ENCODE peak calls at places on chromosomes 1 and 21, in four cellular contexts. I is IMR-90, Z is left ventricle myocardium inferior, P is psoas muscle. A is an unnamed sample.

GRCh38 chr1:243452092-243452491 is 196.3 kb downstream of the SDCCAG8 start:
- DNase-seq in I (no peak), Z (no peak), P (no peak), A (no peak)

GRCh38 chr1:95233321-95233736 is 681 bp upstream of the RWDD3 start:
- DNase-seq in I (peak; percentile 21), Z (peak; percentile 40), P (peak; percentile 33), A (no peak)

GRCh38 chr1:169102567-169102966 is 3.9 kb upstream of the ATP1B1 start:
- DNase-seq in I (peak; percentile 85), Z (no peak), P (no peak), A (peak; percentile 60)

GRCh38 chr1:15411593-15412487 is 2.2 kb downstream of the EFHD2 start:
- DNase-seq in I (peak; percentile 47), Z (peak; percentile 56), P (no peak), A (peak; percentile 71)

GRCh38 chr21:45209685-45210284 is 77.9 kb downstream of the POFUT2 start:
- DNase-seq in I (no peak), Z (no peak), P (no peak), A (no peak)

GRCh38 chr1:207841907-207842306 is 69.0 kb downstream of the CD34 start:
- DNase-seq in I (no peak), Z (no peak), P (no peak), A (no peak)

GRCh38 chr1:205446828-205447227 is 9.0 kb downstream of the BLACAT1 start:
- DNase-seq in I (no peak), Z (peak; percentile 34), P (no peak), A (no peak)

GRCh38 chr1:24720152-24720551 is 25.1 kb upstream of the CLIC4 start:
- DNase-seq in I (peak; percentile 85), Z (peak; percentile 90), P (peak; percentile 91), A (peak; percentile 75)

GRCh38 chr1:208344202-208344601 is 100.0 kb upstream of the PLXNA2 start:
- DNase-seq in I (no peak), Z (no peak), P (no peak), A (no peak)

GRCh38 chr1:11594222-11594621 is 60.0 kb downstream of the FBXO2 start:
- DNase-seq in I (peak; percentile 2), Z (no peak), P (no peak), A (no peak)

GRCh38 chr1:97893844-97894243 is 27.0 kb downstream of the DPYD start:
- DNase-seq in I (peak; percentile 33), Z (no peak), P (no peak), A (no peak)

GRCh38 chr21:46098303-46099141 is 610 bp downstream of the COL6A2 start:
- DNase-seq in I (no peak), Z (peak; percentile 34), P (peak; percentile 35), A (peak; percentile 28)

GRCh38 chr1:184199036-184199796 is 147.7 kb downstream of the TSEN15 start:
- DNase-seq in I (peak; percentile 61), Z (no peak), P (no peak), A (no peak)

GRCh38 chr21:32597205-32597604 is 11.9 kb upstream of the TCP10L start:
- DNase-seq in I (peak; percentile 95), Z (no peak), P (no peak), A (no peak)

GRCh38 chr21:29949991-29950390 is 10.2 kb upstream of the GRIK1 start:
- DNase-seq in I (no peak), Z (no peak), P (no peak), A (no peak)
- H3K9me3 ChIP-seq in I (no peaks in the 10 kb centered on the region), Z (no peaks in the 10 kb centered on the region), P (no peaks in the 10 kb centered on the region), A (no peaks in the 10 kb centered on the region)

DNA sequence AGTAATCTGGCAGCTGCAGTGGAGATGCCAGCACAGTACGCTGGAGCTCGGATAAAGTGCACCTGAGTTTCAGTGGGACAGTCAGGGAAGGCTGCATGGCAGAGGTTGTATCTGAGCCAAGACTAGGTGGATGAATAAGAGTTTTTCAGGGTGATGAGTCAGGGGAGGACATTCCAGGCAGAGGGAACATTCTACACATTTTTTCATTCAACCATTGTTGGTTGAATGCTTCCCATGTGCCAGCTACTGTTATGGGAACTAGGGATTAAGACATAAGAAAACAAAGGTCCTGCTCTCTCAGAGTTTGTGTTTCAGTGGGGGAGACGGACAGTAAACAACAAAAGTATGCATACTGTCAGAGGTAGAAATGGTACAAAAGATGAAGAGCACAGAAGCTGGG is 5.2 kb downstream of the LEPR start:
- DNase-seq in I (peak; percentile 74), Z (no peak), P (no peak), A (no peak)
- H3K4me3 ChIP-seq in I (no peak overlapping the region), Z (no peak overlapping the region), P (no peak overlapping the region), A (no peak overlapping the region)

DNA sequence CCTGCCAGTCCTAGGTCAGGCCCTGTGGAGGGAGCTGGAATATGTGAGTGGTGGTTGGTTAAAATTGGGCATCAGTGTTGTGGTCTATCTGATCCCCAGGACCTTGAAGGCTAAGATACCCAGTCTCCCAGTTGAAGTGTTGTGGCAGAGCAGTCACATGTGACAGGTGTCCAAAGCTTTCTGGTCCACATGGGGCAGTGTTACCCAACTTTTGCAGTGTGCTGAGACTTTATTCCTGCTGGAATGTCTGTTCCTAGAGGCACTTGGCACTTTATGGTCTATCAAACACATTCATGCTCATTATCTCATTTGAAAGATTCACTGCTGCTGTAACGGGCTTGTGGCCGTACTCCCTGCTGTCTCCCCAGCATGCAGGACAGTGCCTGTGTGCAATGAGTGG is 21.0 kb upstream of the LORICRIN start:
- DNase-seq in I (no peak), Z (no peak), P (no peak), A (no peak)
- TF ChIP-seq CTCF in I (no peak), Z (no peak), P (no peak), A (no peak)

GRCh38 chr1:48967318-48967717 is 190.6 kb upstream of the BEND5 start:
- DNase-seq in I (no peak), Z (no peak), P (no peak), A (no peak)
- H3K9me3 ChIP-seq in I (peaks cover 7% of the 10 kb centered on the region), Z (no peaks in the 10 kb centered on the region), P (no peaks in the 10 kb centered on the region), A (no peaks in the 10 kb centered on the region)

DNA sequence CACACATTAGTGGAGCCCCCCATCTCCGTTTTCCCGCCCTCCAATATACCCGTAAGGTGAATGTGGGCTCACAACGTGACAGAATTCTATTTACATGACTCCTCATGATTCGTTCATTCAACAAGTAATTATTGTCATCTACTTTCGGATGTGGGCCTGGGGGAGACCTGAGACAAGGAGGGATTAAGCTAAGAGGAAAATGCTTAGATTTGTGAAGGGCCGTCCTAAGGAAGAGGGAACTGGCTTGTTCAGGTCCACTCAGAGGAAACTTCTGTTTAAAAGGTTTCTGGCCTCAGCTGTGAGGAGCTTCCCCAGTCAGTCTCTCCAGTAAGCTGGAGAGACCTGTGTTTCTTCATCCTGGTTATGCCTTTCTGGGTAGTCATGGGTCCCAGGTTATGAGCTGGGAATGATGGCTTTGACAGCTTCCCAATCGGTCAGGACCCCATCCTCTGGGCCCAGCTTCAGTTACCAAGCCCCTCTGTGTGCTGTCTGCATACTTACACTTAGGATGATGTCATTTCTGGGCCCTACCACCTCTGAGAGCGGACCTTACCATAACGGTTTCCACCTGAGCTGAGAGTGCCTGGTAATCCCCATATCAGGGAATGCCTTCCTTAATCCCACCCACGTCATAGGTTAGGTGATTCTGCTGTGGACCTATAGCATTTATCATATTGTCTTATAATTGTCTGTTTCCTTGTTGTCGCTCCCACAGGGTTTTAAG is 687 bp upstream of the ERI3 start:
- DNase-seq in I (no peak), Z (no peak), P (no peak), A (no peak)
- H3K4me3 ChIP-seq in I (peak overlapping the region; percentile 37), Z (peak overlapping the region; percentile 99), P (peak overlapping the region; percentile 85), A (no peak overlapping the region)

DNA sequence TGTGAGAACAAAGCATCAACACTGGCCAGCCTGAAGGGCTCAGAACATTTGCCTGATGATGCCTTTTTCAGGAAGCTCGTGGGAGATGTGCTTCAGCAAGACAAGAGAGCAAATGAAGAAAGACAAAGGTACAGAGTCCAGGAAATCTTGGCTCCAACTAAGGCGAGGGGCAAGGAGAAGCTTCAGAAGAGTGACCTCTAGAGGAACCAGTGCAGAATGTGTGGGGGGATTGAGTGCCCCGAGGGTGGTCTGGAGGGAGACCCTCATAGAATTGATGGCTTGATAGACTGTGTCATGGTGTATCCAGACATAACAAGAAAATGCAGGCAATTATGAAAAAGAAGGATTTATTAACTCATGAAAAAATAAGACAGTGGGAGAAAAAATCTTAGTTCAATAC is 15.3 kb upstream of the NLRP3 start:
- DNase-seq in I (no peak), Z (no peak), P (no peak), A (no peak)
- TF ChIP-seq CTCF in I (no peak), Z (no peak), P (no peak), A (no peak)

A was measured in lung.